ENCODE peak calls at places on chromosomes 11 and 22, in four cellular contexts. P, I, H and M are unnamed samples.

GRCh38 chr22:39183991-39184585 is 31.6 kb upstream of the CBX7 start:
- DNase-seq in P (no peak), I (no peak), H (no peak), M (peak; percentile 44)

GRCh38 chr22:35353318-35353717 is 27.6 kb upstream of the HMOX1 start:
- DNase-seq in P (no peak), I (no peak), H (no peak), M (no peak)

GRCh38 chr11:16969010-16970004 is 44.9 kb downstream of the PLEKHA7 start:
- DNase-seq in P (peak; percentile 49), I (no peak), H (no peak), M (no peak)

GRCh38 chr11:94968334-94968958 is 4.9 kb downstream of the CWC15 start:
- DNase-seq in P (peak; percentile 38), I (no peak), H (no peak), M (peak; percentile 62)

GRCh38 chr11:9878936-9879335 is 215.1 kb downstream of the SWAP70 start:
- DNase-seq in P (no peak), I (no peak), H (no peak), M (no peak)

GRCh38 chr11:2689551-2690260 is 10.1 kb downstream of the KCNQ1OT1 start:
- DNase-seq in P (no peak), I (no peak), H (no peak), M (no peak)

GRCh38 chr11:45658292-45658991 is 7.0 kb downstream of the CHST1 start:
- DNase-seq in P (no peak), I (no peak), H (peak; percentile 52), M (peak; percentile 20)

GRCh38 chr11:24239016-24239720 is 257.7 kb upstream of the LUZP2 start:
- DNase-seq in P (peak; percentile 18), I (peak; percentile 84), H (no peak), M (peak; percentile 5)

GRCh38 chr11:122853971-122854446 is 15.7 kb downstream of the CRTAM start:
- DNase-seq in P (peak; percentile 84), I (peak; percentile 42), H (peak; percentile 58), M (peak; percentile 91)

GRCh38 chr11:93051181-93051580 is 81.7 kb downstream of the MTNR1B start:
- DNase-seq in P (peak; percentile 44), I (peak; percentile 68), H (no peak), M (peak; percentile 45)

GRCh38 chr11:66048525-66049313 is at the start of gene GAL3ST3:
- DNase-seq in P (no peak), I (no peak), H (no peak), M (no peak)

GRCh38 chr11:60378359-60378758 is at the start of gene MS4A7:
- DNase-seq in P (no peak), I (no peak), H (no peak), M (no peak)

GRCh38 chr11:576791-577610 is 731 bp downstream of the PHRF1 start:
- DNase-seq in P (no peak), I (no peak), H (no peak), M (no peak)

GRCh38 chr22:25013634-25014033 is 61.1 kb downstream of the KIAA1671 start:
- DNase-seq in P (peak; percentile 54), I (no peak), H (no peak), M (no peak)

GRCh38 chr11:74185695-74186094 is 14.6 kb downstream of the PPME1 start:
- DNase-seq in P (peak; percentile 4), I (no peak), H (no peak), M (peak; percentile 20)

GRCh38 chr11:96341237-96342130 is 1.5 kb downstream of the MAML2 start:
- DNase-seq in P (peak; percentile 39), I (no peak), H (no peak), M (peak; percentile 63)

GRCh38 chr11:35661539-35661938 is 1.0 kb upstream of the TRIM44 start:
- DNase-seq in P (no peak), I (no peak), H (no peak), M (no peak)

GRCh38 chr11:68215087-68215445 is 2.0 kb upstream of the KMT5B start:
- DNase-seq in P (no peak), I (no peak), H (no peak), M (no peak)

GRCh38 chr11:526192-526591 is 9.2 kb downstream of the HRAS start:
- DNase-seq in P (no peak), I (no peak), H (no peak), M (no peak)

GRCh38 chr11:131668867-131669780 is 298.7 kb downstream of the NTM start:
- DNase-seq in P (peak; percentile 35), I (no peak), H (peak; percentile 42), M (peak; percentile 22)

DNA sequence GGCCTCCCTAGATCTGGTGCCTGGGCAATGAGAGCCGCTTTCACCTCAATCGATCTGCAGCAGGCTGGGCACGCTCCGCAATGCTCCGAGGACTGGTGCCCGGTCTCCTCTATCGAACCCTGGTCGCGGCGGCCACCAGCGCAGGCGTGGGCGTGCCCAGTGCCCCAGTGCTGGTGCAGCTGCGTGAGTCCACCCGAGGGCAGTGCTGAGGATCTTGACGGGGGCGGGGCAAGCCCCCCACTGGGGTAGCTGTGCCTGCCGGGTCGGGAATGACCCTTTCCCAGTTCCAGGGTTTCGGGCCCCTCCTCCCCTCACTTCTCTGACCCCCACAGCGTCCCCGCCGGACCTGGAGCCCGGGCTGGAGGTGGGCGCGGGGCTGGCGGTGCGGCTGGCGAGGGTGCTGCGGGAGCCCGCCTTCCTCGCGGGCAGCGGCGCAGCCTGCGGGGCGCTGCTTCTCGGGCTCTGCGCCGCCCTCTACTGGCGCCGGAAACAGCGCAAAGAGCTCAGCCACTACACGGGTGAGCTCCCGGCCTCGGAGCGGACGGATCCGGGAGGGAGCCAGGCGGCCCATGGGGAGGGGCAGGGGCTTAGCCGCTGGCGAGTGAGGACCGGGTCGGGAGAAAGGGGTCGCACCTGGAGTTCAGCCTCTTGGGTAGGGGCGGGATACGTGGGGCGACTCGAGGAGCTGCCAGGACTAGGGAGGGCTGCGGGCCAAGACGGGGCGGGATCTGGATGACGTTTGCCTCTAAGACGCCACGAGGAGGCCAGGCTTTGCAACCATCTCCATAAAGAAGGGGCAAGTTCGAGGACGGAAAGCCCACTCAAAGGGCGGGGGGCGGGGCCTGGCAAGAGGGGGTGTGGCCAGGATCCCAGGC is 10.9 kb downstream of the ROBO3 start:
- DNase-seq in P (peak; percentile 92), I (peak; percentile 53), H (peak; percentile 87), M (peak; percentile 96)
- H3K4me3 ChIP-seq in P (peak overlapping the region; percentile 56), I (peak overlapping the region; percentile 72), H (peak overlapping the region; percentile 22), M (peak overlapping the region; percentile 71)

GRCh38 chr11:43557553-43558031 is 122.9 kb upstream of the HSD17B12 start:
- DNase-seq in P (no peak), I (no peak), H (no peak), M (peak; percentile 22)
- TF ChIP-seq CTCF in P (peak; percentile 26), I (no peak), H (no peak), M (peak; percentile 44)

GRCh38 chr11:75924966-75925784 is 110.2 kb downstream of the UVRAG start:
- DNase-seq in P (peak; percentile 11), I (no peak), H (no peak), M (peak; percentile 66)
- H3K4me3 ChIP-seq in P (no peak overlapping the region), I (no peak overlapping the region), H (no peak overlapping the region), M (no peak overlapping the region)

GRCh38 chr11:57530596-57531507 is at the start of gene TIMM10:
- DNase-seq in P (peak; percentile 100), I (peak; percentile 68), H (peak; percentile 97), M (peak; percentile 94)
- TF ChIP-seq CTCF in P (no peak), I (no peak), H (no peak), M (no peak)

GRCh38 chr11:64060861-64061444 is 25.2 kb downstream of the FLRT1 start:
- DNase-seq in P (peak; percentile 9), I (no peak), H (peak; percentile 33), M (peak; percentile 4)
- H3K4me3 ChIP-seq in P (no peak overlapping the region), I (peak overlapping the region; percentile 62), H (no peak overlapping the region), M (peak overlapping the region; percentile 54)

DNA sequence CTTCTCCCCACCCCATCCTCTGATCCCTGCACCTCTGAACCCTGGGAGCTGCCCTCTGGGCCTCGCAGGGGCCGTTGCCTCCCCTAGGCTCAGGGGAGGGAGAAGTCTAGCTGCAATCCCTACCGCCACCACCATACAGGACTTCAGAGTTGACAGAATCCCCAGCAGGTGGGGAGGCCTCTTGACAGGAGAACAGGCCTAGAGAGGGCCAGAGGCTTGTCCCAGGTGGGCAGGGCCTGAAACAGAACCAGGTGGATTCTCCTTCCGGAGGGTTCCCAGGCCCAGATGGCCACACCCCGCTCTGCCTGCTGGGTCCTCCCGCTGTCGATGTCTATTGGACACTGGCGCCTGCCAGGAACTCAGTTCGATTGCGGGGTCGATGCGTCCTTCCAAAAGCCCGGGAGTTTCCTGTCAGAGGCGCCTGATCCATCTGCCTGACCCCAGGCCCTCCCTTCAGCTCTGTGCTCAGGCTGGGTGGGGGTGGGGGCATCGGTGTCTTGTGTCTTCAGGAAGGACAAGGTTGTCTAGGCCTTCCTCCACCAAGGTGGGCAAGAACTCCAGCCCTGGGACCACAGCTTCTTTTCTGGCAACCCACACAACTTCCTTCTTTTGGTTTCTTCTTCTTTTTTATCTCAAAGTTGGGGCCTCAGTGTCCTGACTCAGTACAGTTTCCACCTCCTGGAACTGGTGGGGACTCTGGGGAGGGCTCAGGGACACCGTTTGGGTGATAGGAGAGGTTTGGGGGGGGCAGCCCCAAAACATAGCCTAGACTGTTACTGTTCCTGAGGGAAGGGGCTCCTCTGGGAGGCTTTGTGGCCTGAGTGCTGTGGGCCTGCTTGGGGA is 6.4 kb downstream of the STARD10 start:
- DNase-seq in P (no peak), I (no peak), H (no peak), M (no peak)
- TF ChIP-seq CTCF in P (peak; percentile 15), I (no peak), H (no peak), M (peak; percentile 9)

GRCh38 chr22:31917227-31917921 is 27.0 kb upstream of the YWHAH start:
- DNase-seq in P (no peak), I (no peak), H (peak; percentile 34), M (no peak)

GRCh38 chr22:31920306-31920705 is 24.0 kb upstream of the YWHAH start:
- DNase-seq in P (no peak), I (no peak), H (no peak), M (no peak)

GRCh38 chr22:31921106-31921505 is 23.2 kb upstream of the YWHAH start:
- DNase-seq in P (no peak), I (no peak), H (no peak), M (no peak)

GRCh38 chr22:31922593-31922992 is 21.7 kb upstream of the YWHAH start:
- DNase-seq in P (peak; percentile 15), I (no peak), H (no peak), M (no peak)

DNA sequence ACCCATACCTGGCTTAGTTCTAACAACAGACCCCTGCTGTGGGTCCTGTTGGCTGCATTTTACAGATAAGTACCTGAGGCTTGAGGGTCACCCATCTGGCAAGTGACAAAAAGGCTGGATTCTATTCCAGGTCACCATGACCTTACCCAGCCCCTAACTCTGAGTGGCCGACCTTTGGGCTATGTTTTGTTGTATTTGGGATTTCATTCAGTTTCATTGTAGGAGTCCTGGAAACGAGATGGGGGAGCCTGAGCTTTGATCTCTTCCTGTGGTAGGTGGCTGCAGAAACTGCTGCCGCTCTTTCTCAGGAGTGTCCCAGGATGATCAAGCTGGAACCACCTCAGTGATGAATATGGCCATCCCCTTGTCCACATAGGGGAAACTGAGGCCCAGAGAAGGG is 24.6 kb upstream of the YWHAH start:
- DNase-seq in P (no peak), I (no peak), H (no peak), M (no peak)
- H3K4me3 ChIP-seq in P (no peak overlapping the region), I (no peak overlapping the region), H (no peak overlapping the region), M (no peak overlapping the region)

GRCh38 chr11:90148900-90149299 is 14.4 kb downstream of the NAALAD2 start:
- DNase-seq in P (no peak), I (no peak), H (no peak), M (no peak)
- TF ChIP-seq CTCF in P (no peak), I (no peak), H (no peak), M (peak; percentile 14)

DNA sequence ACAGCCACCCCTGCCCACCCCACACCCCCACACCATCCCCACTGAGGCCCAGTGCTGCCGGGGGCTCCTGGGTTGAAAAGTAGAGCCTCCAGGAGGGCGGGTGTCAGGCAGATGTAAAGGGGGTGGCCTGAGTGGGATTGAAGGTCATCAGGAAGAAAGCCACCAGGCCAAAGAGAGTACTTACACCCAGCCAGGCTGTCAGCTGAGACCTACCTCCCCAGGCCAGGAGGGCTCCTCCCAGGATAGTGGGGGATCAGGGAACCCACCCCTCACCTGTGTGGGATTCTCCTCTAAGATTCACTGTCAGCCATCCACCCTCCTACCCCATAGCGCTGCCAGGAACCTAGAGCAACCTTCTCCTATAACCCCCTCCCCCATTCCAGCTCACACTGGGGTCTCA is 17.2 kb upstream of the FCHSD2 start:
- DNase-seq in P (no peak), I (no peak), H (no peak), M (no peak)
- H3K4me3 ChIP-seq in P (no peak overlapping the region), I (no peak overlapping the region), H (no peak overlapping the region), M (no peak overlapping the region)